ENCODE peak calls at places on chromosome 12, in eight cellular contexts. One of them, this sample, is unnamed.

GRCh38 chr12:109125791-109126190 is 9.4 kb downstream of the ACACB start:
- DNase-seq in choroid plexus epithelial cell: no peak
- DNase-seq in stimulated activated CD4-positive, alpha-beta T cell treated with anti-CD3 and anti-CD28 coated beads, Interleukin-4, amount 100 ng/mL, for 24 hours: no peak
- DNase-seq in NCI-H1417: no peak
- DNase-seq in GDM1: no peak
- DNase-seq in H1: no peak
- DNase-seq in SJCRH30: no peak
- DNase-seq in kidney: no peak
- DNase-seq in this sample: no peak

GRCh38 chr12:56565510-56566101 is 44.0 kb downstream of the RBMS2 start:
- DNase-seq in kidney: peak
- DNase-seq in GDM1: no peak
- DNase-seq in stimulated activated CD4-positive, alpha-beta T cell treated with anti-CD3 and anti-CD28 coated beads, Interleukin-4, amount 100 ng/mL, for 24 hours: peak
- DNase-seq in H1: peak
- DNase-seq in choroid plexus epithelial cell: peak
- DNase-seq in SJCRH30: peak
- DNase-seq in NCI-H1417: no peak
- DNase-seq in this sample: peak

GRCh38 chr12:86389949-86390348 is 133.8 kb upstream of the MGAT4C start:
- DNase-seq in kidney: no peak
- DNase-seq in GDM1: no peak
- DNase-seq in H1: no peak
- DNase-seq in stimulated activated CD4-positive, alpha-beta T cell treated with anti-CD3 and anti-CD28 coated beads, Interleukin-4, amount 100 ng/mL, for 24 hours: no peak
- DNase-seq in SJCRH30: no peak
- DNase-seq in choroid plexus epithelial cell: peak
- DNase-seq in NCI-H1417: no peak
- DNase-seq in this sample: no peak

GRCh38 chr12:93442411-93443340 is 929 bp upstream of the UBE2N start:
- DNase-seq in kidney: no peak
- DNase-seq in NCI-H1417: no peak
- DNase-seq in stimulated activated CD4-positive, alpha-beta T cell treated with anti-CD3 and anti-CD28 coated beads, Interleukin-4, amount 100 ng/mL, for 24 hours: no peak
- DNase-seq in H1: no peak
- DNase-seq in choroid plexus epithelial cell: no peak
- DNase-seq in GDM1: no peak
- DNase-seq in SJCRH30: peak
- DNase-seq in this sample: no peak

GRCh38 chr12:121366063-121366459 is 13.8 kb upstream of the ANAPC5 start:
- DNase-seq in kidney: no peak
- DNase-seq in H1: no peak
- DNase-seq in choroid plexus epithelial cell: no peak
- DNase-seq in GDM1: no peak
- DNase-seq in stimulated activated CD4-positive, alpha-beta T cell treated with anti-CD3 and anti-CD28 coated beads, Interleukin-4, amount 100 ng/mL, for 24 hours: no peak
- DNase-seq in NCI-H1417: no peak
- DNase-seq in SJCRH30: peak
- DNase-seq in this sample: no peak

GRCh38 chr12:115177899-115178298 is 493.9 kb upstream of the TBX3 start:
- DNase-seq in H1: no peak
- DNase-seq in kidney: no peak
- DNase-seq in choroid plexus epithelial cell: no peak
- DNase-seq in GDM1: no peak
- DNase-seq in NCI-H1417: no peak
- DNase-seq in stimulated activated CD4-positive, alpha-beta T cell treated with anti-CD3 and anti-CD28 coated beads, Interleukin-4, amount 100 ng/mL, for 24 hours: no peak
- DNase-seq in SJCRH30: no peak
- DNase-seq in this sample: no peak

GRCh38 chr12:42510823-42511222 is 78.7 kb downstream of the PRICKLE1 start:
- DNase-seq in stimulated activated CD4-positive, alpha-beta T cell treated with anti-CD3 and anti-CD28 coated beads, Interleukin-4, amount 100 ng/mL, for 24 hours: no peak
- DNase-seq in SJCRH30: no peak
- DNase-seq in H1: no peak
- DNase-seq in NCI-H1417: no peak
- DNase-seq in choroid plexus epithelial cell: no peak
- DNase-seq in GDM1: no peak
- DNase-seq in kidney: no peak
- DNase-seq in this sample: no peak

GRCh38 chr12:52139579-52140062 is 52.2 kb downstream of the KRT80 start:
- DNase-seq in NCI-H1417: peak
- DNase-seq in choroid plexus epithelial cell: no peak
- DNase-seq in GDM1: no peak
- DNase-seq in stimulated activated CD4-positive, alpha-beta T cell treated with anti-CD3 and anti-CD28 coated beads, Interleukin-4, amount 100 ng/mL, for 24 hours: peak
- DNase-seq in kidney: no peak
- DNase-seq in SJCRH30: peak
- DNase-seq in H1: peak
- DNase-seq in this sample: peak

GRCh38 chr12:6765634-6766581 is at the start of gene PTMS:
- DNase-seq in stimulated activated CD4-positive, alpha-beta T cell treated with anti-CD3 and anti-CD28 coated beads, Interleukin-4, amount 100 ng/mL, for 24 hours: no peak
- DNase-seq in GDM1: peak
- DNase-seq in kidney: peak
- DNase-seq in choroid plexus epithelial cell: peak
- DNase-seq in SJCRH30: peak
- DNase-seq in NCI-H1417: peak
- DNase-seq in H1: peak
- DNase-seq in this sample: peak

GRCh38 chr12:121905746-121906145 is 12.6 kb upstream of the CFAP251 start:
- DNase-seq in NCI-H1417: no peak
- DNase-seq in kidney: no peak
- DNase-seq in SJCRH30: no peak
- DNase-seq in GDM1: no peak
- DNase-seq in choroid plexus epithelial cell: no peak
- DNase-seq in stimulated activated CD4-positive, alpha-beta T cell treated with anti-CD3 and anti-CD28 coated beads, Interleukin-4, amount 100 ng/mL, for 24 hours: no peak
- DNase-seq in H1: no peak
- DNase-seq in this sample: no peak

GRCh38 chr12:110861729-110862128 is 14.9 kb downstream of the CCDC63 start:
- DNase-seq in SJCRH30: no peak
- DNase-seq in kidney: no peak
- DNase-seq in stimulated activated CD4-positive, alpha-beta T cell treated with anti-CD3 and anti-CD28 coated beads, Interleukin-4, amount 100 ng/mL, for 24 hours: no peak
- DNase-seq in GDM1: no peak
- DNase-seq in H1: no peak
- DNase-seq in choroid plexus epithelial cell: no peak
- DNase-seq in NCI-H1417: no peak
- DNase-seq in this sample: no peak

GRCh38 chr12:122918827-122919226 is 22.9 kb upstream of the VPS37B start:
- DNase-seq in H1: no peak
- DNase-seq in GDM1: no peak
- DNase-seq in NCI-H1417: no peak
- DNase-seq in choroid plexus epithelial cell: peak
- DNase-seq in kidney: no peak
- DNase-seq in SJCRH30: no peak
- DNase-seq in stimulated activated CD4-positive, alpha-beta T cell treated with anti-CD3 and anti-CD28 coated beads, Interleukin-4, amount 100 ng/mL, for 24 hours: no peak
- DNase-seq in this sample: no peak

GRCh38 chr12:52971701-52972329 is 22.9 kb downstream of the KRT18 start:
- DNase-seq in H1: no peak
- DNase-seq in kidney: no peak
- DNase-seq in choroid plexus epithelial cell: peak
- DNase-seq in stimulated activated CD4-positive, alpha-beta T cell treated with anti-CD3 and anti-CD28 coated beads, Interleukin-4, amount 100 ng/mL, for 24 hours: no peak
- DNase-seq in SJCRH30: no peak
- DNase-seq in GDM1: no peak
- DNase-seq in NCI-H1417: no peak
- DNase-seq in this sample: no peak

GRCh38 chr12:92629349-92630065 is 73.3 kb upstream of the PLEKHG7 start:
- DNase-seq in stimulated activated CD4-positive, alpha-beta T cell treated with anti-CD3 and anti-CD28 coated beads, Interleukin-4, amount 100 ng/mL, for 24 hours: no peak
- DNase-seq in kidney: peak
- DNase-seq in H1: no peak
- DNase-seq in GDM1: no peak
- DNase-seq in NCI-H1417: peak
- DNase-seq in SJCRH30: peak
- DNase-seq in choroid plexus epithelial cell: peak
- DNase-seq in this sample: no peak

GRCh38 chr12:112117685-112118084 is 7.7 kb upstream of the TRAFD1 start:
- DNase-seq in NCI-H1417: no peak
- DNase-seq in kidney: no peak
- DNase-seq in H1: no peak
- DNase-seq in SJCRH30: no peak
- DNase-seq in choroid plexus epithelial cell: no peak
- DNase-seq in stimulated activated CD4-positive, alpha-beta T cell treated with anti-CD3 and anti-CD28 coated beads, Interleukin-4, amount 100 ng/mL, for 24 hours: no peak
- DNase-seq in GDM1: no peak
- DNase-seq in this sample: no peak

GRCh38 chr12:6700646-6701051 is at the start of gene PIANP:
- DNase-seq in choroid plexus epithelial cell: peak
- DNase-seq in kidney: peak
- DNase-seq in SJCRH30: peak
- DNase-seq in H1: peak
- DNase-seq in stimulated activated CD4-positive, alpha-beta T cell treated with anti-CD3 and anti-CD28 coated beads, Interleukin-4, amount 100 ng/mL, for 24 hours: peak
- DNase-seq in GDM1: no peak
- DNase-seq in NCI-H1417: peak
- DNase-seq in this sample: peak